ENCODE peak calls at places on chromosomes 12 and 14, in six cellular contexts. W is aorta; Z is mucosa of descending colon; Q is CD8-positive, alpha-beta memory T cell; M is NCI-H460; G is RWPE1. J is an unnamed sample.
A peak's percentile ranks its signal among the peaks of the same experiment; 100 is the strongest.

GRCh38 chr14:103000291-103000921 is 56.9 kb downstream of the CDC42BPB start:
- DNase-seq in M (no peak), Q (no peak), W (peak; percentile 55), Z (no peak), G (no peak), J (no peak)

GRCh38 chr14:51576112-51576420 is 75.6 kb upstream of the FRMD6 start:
- DNase-seq in W (no peak), M (no peak), Z (no peak), Q (no peak), G (no peak), J (no peak)

GRCh38 chr12:119512772-119513497 is 80.6 kb upstream of the TMEM233 start:
- DNase-seq in M (peak; percentile 31), Q (no peak), W (no peak), Z (no peak), G (peak; percentile 3), J (peak; percentile 20)

GRCh38 chr12:107493646-107494045 is 192.0 kb upstream of the PWP1 start:
- DNase-seq in Z (no peak), W (no peak), Q (no peak), M (no peak), G (no peak), J (no peak)

GRCh38 chr12:109464642-109465351 is 12.3 kb downstream of the KCTD10 start:
- DNase-seq in Q (no peak), M (no peak), G (no peak), W (no peak), Z (no peak), J (no peak)

GRCh38 chr12:68910128-68910527 is 22.8 kb downstream of the CPM start:
- DNase-seq in M (no peak), Z (no peak), W (no peak), G (no peak), Q (no peak), J (no peak)

GRCh38 chr12:132071837-132072384 is 72.2 kb downstream of the DDX51 start:
- DNase-seq in M (no peak), G (no peak), Q (no peak), W (no peak), Z (no peak), J (no peak)

GRCh38 chr12:88185988-88186387 is 43.9 kb downstream of the TMTC3 start:
- DNase-seq in G (peak; percentile 53), M (no peak), Z (no peak), Q (no peak), W (no peak), J (peak; percentile 38)

GRCh38 chr12:93622485-93622884 is 50.0 kb downstream of the SOCS2 start:
- DNase-seq in Q (no peak), Z (no peak), G (no peak), M (no peak), W (no peak), J (no peak)

GRCh38 chr14:99757331-99758070 is 35.7 kb upstream of the EML1 start:
- DNase-seq in Z (no peak), W (peak; percentile 61), M (no peak), G (peak; percentile 80), Q (no peak), J (peak; percentile 61)

GRCh38 chr12:78540621-78541336 is 323.8 kb upstream of the SYT1 start:
- DNase-seq in Q (no peak), M (no peak), G (no peak), W (no peak), Z (no peak), J (no peak)

GRCh38 chr12:58069268-58069967 is 128.1 kb downstream of the ATP23 start:
- DNase-seq in Z (no peak), W (no peak), G (no peak), M (no peak), Q (no peak), J (no peak)

GRCh38 chr14:91357731-91358319 is 59.8 kb downstream of the CCDC88C start:
- DNase-seq in M (no peak), W (no peak), Z (no peak), Q (no peak), G (no peak), J (no peak)

GRCh38 chr14:68659021-68659931 is 133.6 kb downstream of the ZFP36L1 start:
- DNase-seq in Q (no peak), W (no peak), Z (no peak), M (no peak), G (no peak), J (no peak)

GRCh38 chr12:112868459-112869041 is 38.2 kb upstream of the OAS1 start:
- DNase-seq in W (no peak), M (no peak), Q (no peak), G (peak; percentile 22), Z (no peak), J (peak; percentile 34)

GRCh38 chr14:77549451-77549850 is 50.8 kb upstream of the ISM2 start:
- DNase-seq in G (no peak), Z (no peak), Q (no peak), M (no peak), W (no peak), J (no peak)